ENCODE peak calls at places on chromosomes 7 and 10, in seven cellular contexts. One of them, this sample, is unnamed.

GRCh38 chr10:48610585-48611093 is 5.8 kb upstream of the ARHGAP22 start:
- DNase-seq in activated CD4-positive, alpha-beta T cell treated with anti-CD3 and anti-CD28 coated beads for 48 hours: no peak
- DNase-seq in stromal cell of bone marrow: no peak
- DNase-seq in activated CD4-positive, CD25-positive, alpha-beta regulatory T cell: no peak
- DNase-seq in stimulated activated CD4-positive, alpha-beta T cell treated with anti-CD3 and anti-CD28 coated beads, Interleukin-1b, Interleukin-23, amount 100 ng/mL, for 1 hour: no peak
- DNase-seq in hypothalamus: no peak
- DNase-seq in coronary artery: peak; percentile 16
- DNase-seq in this sample: no peak

GRCh38 chr7:77409739-77410545 is 6.2 kb downstream of the GSAP start:
- DNase-seq in activated CD4-positive, alpha-beta T cell treated with anti-CD3 and anti-CD28 coated beads for 48 hours: no peak
- DNase-seq in stromal cell of bone marrow: peak; percentile 90
- DNase-seq in activated CD4-positive, CD25-positive, alpha-beta regulatory T cell: no peak
- DNase-seq in stimulated activated CD4-positive, alpha-beta T cell treated with anti-CD3 and anti-CD28 coated beads, Interleukin-1b, Interleukin-23, amount 100 ng/mL, for 1 hour: no peak
- DNase-seq in hypothalamus: no peak
- DNase-seq in coronary artery: no peak
- DNase-seq in this sample: no peak

GRCh38 chr7:17184805-17185689 is 113.4 kb upstream of the AHR start:
- DNase-seq in activated CD4-positive, alpha-beta T cell treated with anti-CD3 and anti-CD28 coated beads for 48 hours: no peak
- DNase-seq in stromal cell of bone marrow: peak; percentile 27
- DNase-seq in activated CD4-positive, CD25-positive, alpha-beta regulatory T cell: no peak
- DNase-seq in stimulated activated CD4-positive, alpha-beta T cell treated with anti-CD3 and anti-CD28 coated beads, Interleukin-1b, Interleukin-23, amount 100 ng/mL, for 1 hour: no peak
- DNase-seq in hypothalamus: no peak
- DNase-seq in coronary artery: no peak
- DNase-seq in this sample: no peak

GRCh38 chr7:37211097-37211496 is 237.6 kb downstream of the ELMO1 start:
- DNase-seq in activated CD4-positive, alpha-beta T cell treated with anti-CD3 and anti-CD28 coated beads for 48 hours: no peak
- DNase-seq in stromal cell of bone marrow: peak; percentile 80
- DNase-seq in activated CD4-positive, CD25-positive, alpha-beta regulatory T cell: no peak
- DNase-seq in stimulated activated CD4-positive, alpha-beta T cell treated with anti-CD3 and anti-CD28 coated beads, Interleukin-1b, Interleukin-23, amount 100 ng/mL, for 1 hour: no peak
- DNase-seq in hypothalamus: peak; percentile 44
- DNase-seq in coronary artery: no peak
- DNase-seq in this sample: peak; percentile 11

GRCh38 chr7:98224701-98225181 is 13.5 kb downstream of the BHLHA15 start:
- DNase-seq in activated CD4-positive, alpha-beta T cell treated with anti-CD3 and anti-CD28 coated beads for 48 hours: no peak
- DNase-seq in stromal cell of bone marrow: no peak
- DNase-seq in activated CD4-positive, CD25-positive, alpha-beta regulatory T cell: no peak
- DNase-seq in stimulated activated CD4-positive, alpha-beta T cell treated with anti-CD3 and anti-CD28 coated beads, Interleukin-1b, Interleukin-23, amount 100 ng/mL, for 1 hour: no peak
- DNase-seq in hypothalamus: no peak
- DNase-seq in coronary artery: no peak
- DNase-seq in this sample: no peak

GRCh38 chr10:53314856-53315255 is 542.3 kb upstream of the MBL2 start:
- DNase-seq in activated CD4-positive, alpha-beta T cell treated with anti-CD3 and anti-CD28 coated beads for 48 hours: no peak
- DNase-seq in stromal cell of bone marrow: peak; percentile 50
- DNase-seq in activated CD4-positive, CD25-positive, alpha-beta regulatory T cell: no peak
- DNase-seq in stimulated activated CD4-positive, alpha-beta T cell treated with anti-CD3 and anti-CD28 coated beads, Interleukin-1b, Interleukin-23, amount 100 ng/mL, for 1 hour: no peak
- DNase-seq in hypothalamus: no peak
- DNase-seq in coronary artery: no peak
- DNase-seq in this sample: peak; percentile 94

GRCh38 chr7:48148311-48148710 is 22.9 kb upstream of the ABCA13 start:
- DNase-seq in activated CD4-positive, alpha-beta T cell treated with anti-CD3 and anti-CD28 coated beads for 48 hours: no peak
- DNase-seq in stromal cell of bone marrow: no peak
- DNase-seq in activated CD4-positive, CD25-positive, alpha-beta regulatory T cell: no peak
- DNase-seq in stimulated activated CD4-positive, alpha-beta T cell treated with anti-CD3 and anti-CD28 coated beads, Interleukin-1b, Interleukin-23, amount 100 ng/mL, for 1 hour: no peak
- DNase-seq in hypothalamus: no peak
- DNase-seq in coronary artery: no peak
- DNase-seq in this sample: no peak

GRCh38 chr7:100509213-100509612 is 25.5 kb downstream of the NYAP1 start:
- DNase-seq in activated CD4-positive, alpha-beta T cell treated with anti-CD3 and anti-CD28 coated beads for 48 hours: no peak
- DNase-seq in stromal cell of bone marrow: no peak
- DNase-seq in activated CD4-positive, CD25-positive, alpha-beta regulatory T cell: no peak
- DNase-seq in stimulated activated CD4-positive, alpha-beta T cell treated with anti-CD3 and anti-CD28 coated beads, Interleukin-1b, Interleukin-23, amount 100 ng/mL, for 1 hour: no peak
- DNase-seq in hypothalamus: no peak
- DNase-seq in coronary artery: no peak
- DNase-seq in this sample: peak; percentile 90

GRCh38 chr10:113965077-113965476 is 78.6 kb upstream of the ADRB1 start:
- DNase-seq in activated CD4-positive, alpha-beta T cell treated with anti-CD3 and anti-CD28 coated beads for 48 hours: no peak
- DNase-seq in stromal cell of bone marrow: no peak
- DNase-seq in activated CD4-positive, CD25-positive, alpha-beta regulatory T cell: no peak
- DNase-seq in stimulated activated CD4-positive, alpha-beta T cell treated with anti-CD3 and anti-CD28 coated beads, Interleukin-1b, Interleukin-23, amount 100 ng/mL, for 1 hour: no peak
- DNase-seq in hypothalamus: no peak
- DNase-seq in coronary artery: no peak
- DNase-seq in this sample: no peak

GRCh38 chr7:90944021-90944420 is 320.2 kb upstream of the FZD1 start:
- DNase-seq in activated CD4-positive, alpha-beta T cell treated with anti-CD3 and anti-CD28 coated beads for 48 hours: no peak
- DNase-seq in stromal cell of bone marrow: no peak
- DNase-seq in activated CD4-positive, CD25-positive, alpha-beta regulatory T cell: no peak
- DNase-seq in stimulated activated CD4-positive, alpha-beta T cell treated with anti-CD3 and anti-CD28 coated beads, Interleukin-1b, Interleukin-23, amount 100 ng/mL, for 1 hour: no peak
- DNase-seq in hypothalamus: no peak
- DNase-seq in coronary artery: no peak
- DNase-seq in this sample: no peak

GRCh38 chr7:45237788-45238461 is 80.3 kb downstream of the RAMP3 start:
- DNase-seq in activated CD4-positive, alpha-beta T cell treated with anti-CD3 and anti-CD28 coated beads for 48 hours: no peak
- DNase-seq in stromal cell of bone marrow: no peak
- DNase-seq in activated CD4-positive, CD25-positive, alpha-beta regulatory T cell: no peak
- DNase-seq in stimulated activated CD4-positive, alpha-beta T cell treated with anti-CD3 and anti-CD28 coated beads, Interleukin-1b, Interleukin-23, amount 100 ng/mL, for 1 hour: no peak
- DNase-seq in hypothalamus: no peak
- DNase-seq in coronary artery: peak; percentile 69
- DNase-seq in this sample: no peak

GRCh38 chr7:98234429-98235147 is 17.4 kb downstream of the TECPR1 start:
- DNase-seq in activated CD4-positive, alpha-beta T cell treated with anti-CD3 and anti-CD28 coated beads for 48 hours: no peak
- DNase-seq in stromal cell of bone marrow: no peak
- DNase-seq in activated CD4-positive, CD25-positive, alpha-beta regulatory T cell: no peak
- DNase-seq in stimulated activated CD4-positive, alpha-beta T cell treated with anti-CD3 and anti-CD28 coated beads, Interleukin-1b, Interleukin-23, amount 100 ng/mL, for 1 hour: no peak
- DNase-seq in hypothalamus: no peak
- DNase-seq in coronary artery: no peak
- DNase-seq in this sample: no peak

GRCh38 chr10:95374597-95375209 is 83.9 kb upstream of the PDLIM1 start:
- DNase-seq in activated CD4-positive, alpha-beta T cell treated with anti-CD3 and anti-CD28 coated beads for 48 hours: peak; percentile 81
- DNase-seq in stromal cell of bone marrow: peak; percentile 44
- DNase-seq in activated CD4-positive, CD25-positive, alpha-beta regulatory T cell: no peak
- DNase-seq in stimulated activated CD4-positive, alpha-beta T cell treated with anti-CD3 and anti-CD28 coated beads, Interleukin-1b, Interleukin-23, amount 100 ng/mL, for 1 hour: no peak
- DNase-seq in hypothalamus: peak; percentile 83
- DNase-seq in coronary artery: peak; percentile 86
- DNase-seq in this sample: peak; percentile 50

GRCh38 chr10:995559-995926 is 7.3 kb downstream of the GTPBP4 start:
- DNase-seq in activated CD4-positive, alpha-beta T cell treated with anti-CD3 and anti-CD28 coated beads for 48 hours: no peak
- DNase-seq in stromal cell of bone marrow: no peak
- DNase-seq in activated CD4-positive, CD25-positive, alpha-beta regulatory T cell: no peak
- DNase-seq in stimulated activated CD4-positive, alpha-beta T cell treated with anti-CD3 and anti-CD28 coated beads, Interleukin-1b, Interleukin-23, amount 100 ng/mL, for 1 hour: no peak
- DNase-seq in hypothalamus: no peak
- DNase-seq in coronary artery: peak; percentile 29
- DNase-seq in this sample: no peak

GRCh38 chr7:123871998-123872867 is 27.3 kb downstream of the HYAL4 start:
- DNase-seq in activated CD4-positive, alpha-beta T cell treated with anti-CD3 and anti-CD28 coated beads for 48 hours: peak; percentile 51
- DNase-seq in stromal cell of bone marrow: no peak
- DNase-seq in activated CD4-positive, CD25-positive, alpha-beta regulatory T cell: no peak
- DNase-seq in stimulated activated CD4-positive, alpha-beta T cell treated with anti-CD3 and anti-CD28 coated beads, Interleukin-1b, Interleukin-23, amount 100 ng/mL, for 1 hour: no peak
- DNase-seq in hypothalamus: peak; percentile 11
- DNase-seq in coronary artery: no peak
- DNase-seq in this sample: peak; percentile 19

GRCh38 chr10:15163261-15163864 is 5.1 kb downstream of the NMT2 start:
- DNase-seq in activated CD4-positive, alpha-beta T cell treated with anti-CD3 and anti-CD28 coated beads for 48 hours: no peak
- DNase-seq in stromal cell of bone marrow: no peak
- DNase-seq in activated CD4-positive, CD25-positive, alpha-beta regulatory T cell: no peak
- DNase-seq in stimulated activated CD4-positive, alpha-beta T cell treated with anti-CD3 and anti-CD28 coated beads, Interleukin-1b, Interleukin-23, amount 100 ng/mL, for 1 hour: no peak
- DNase-seq in hypothalamus: no peak
- DNase-seq in coronary artery: no peak
- DNase-seq in this sample: no peak

GRCh38 chr10:50325449-50326188 is 74.3 kb upstream of the ASAH2 start:
- DNase-seq in activated CD4-positive, alpha-beta T cell treated with anti-CD3 and anti-CD28 coated beads for 48 hours: peak; percentile 13
- DNase-seq in stromal cell of bone marrow: peak; percentile 96
- DNase-seq in activated CD4-positive, CD25-positive, alpha-beta regulatory T cell: no peak
- DNase-seq in stimulated activated CD4-positive, alpha-beta T cell treated with anti-CD3 and anti-CD28 coated beads, Interleukin-1b, Interleukin-23, amount 100 ng/mL, for 1 hour: no peak
- DNase-seq in hypothalamus: no peak
- DNase-seq in coronary artery: peak; percentile 78
- DNase-seq in this sample: peak; percentile 96